ENCODE peak calls at places on chromosomes 12 and 14, in four cellular contexts. C is mammary epithelial cell; Q is activated naive CD8-positive, alpha-beta T cell treated with anti-CD3 and anti-CD28 coated beads, Interleukin-2, amount 50 U/mL, for 24 hours; K is AG10803. M is an unnamed sample.

GRCh38 chr14:50524731-50525510 is 7.4 kb downstream of the MAP4K5 start:
- DNase-seq in C (no peak), Q (no peak), K (no peak), M (no peak)

GRCh38 chr14:33629721-33630287 is 321.1 kb downstream of the EGLN3 start:
- DNase-seq in C (no peak), Q (no peak), K (peak), M (no peak)

GRCh38 chr14:24275524-24276139 is 4.2 kb upstream of the RABGGTA start:
- DNase-seq in C (no peak), Q (no peak), K (no peak), M (no peak)

GRCh38 chr14:101948666-101949205 is 15.6 kb upstream of the DYNC1H1 start:
- DNase-seq in C (no peak), Q (no peak), K (no peak), M (no peak)

GRCh38 chr12:124484526-124484953 is 82.9 kb downstream of the NCOR2 start:
- DNase-seq in C (no peak), Q (peak), K (no peak), M (no peak)

GRCh38 chr14:87732562-87732961 is 260.4 kb downstream of the GALC start:
- DNase-seq in C (no peak), Q (no peak), K (no peak), M (no peak)

GRCh38 chr14:67583711-67584644 is 16.1 kb downstream of the PIGH start:
- DNase-seq in C (peak), Q (peak), K (peak), M (peak)

GRCh38 chr12:84738481-84738972 is 174.1 kb downstream of the SLC6A15 start:
- DNase-seq in C (peak), Q (no peak), K (peak), M (peak)

GRCh38 chr14:94612580-94613554 is 676 bp downstream of the SERPINA3 start:
- DNase-seq in C (peak), Q (no peak), K (peak), M (no peak)

GRCh38 chr12:1212529-1212928 is 221.5 kb downstream of the ERC1 start:
- DNase-seq in C (no peak), Q (no peak), K (no peak), M (no peak)

GRCh38 chr14:99508896-99509629 is 27.9 kb downstream of the CCNK start:
- DNase-seq in C (peak), Q (no peak), K (no peak), M (peak)

M was measured in RWPE1.